ENCODE peak calls at places on chromosomes 6 and 20, in seven cellular contexts. J is breast epithelium, G is tibial artery, M is ovary, F is cardiac muscle cell, A is heart left ventricle, H is uterus. S is an unnamed sample.

GRCh38 chr6:43856005-43856765 is 86.2 kb downstream of the VEGFA start:
- DNase-seq in H (no peak), G (no peak), F (peak; percentile 46), J (peak; percentile 29), M (no peak), A (peak; percentile 53), S (peak; percentile 35)

GRCh38 chr20:20480689-20481088 is 112.8 kb downstream of the INSM1 start:
- DNase-seq in F (peak; percentile 80), H (no peak), G (no peak), A (no peak), M (no peak), J (no peak), S (peak; percentile 40)

GRCh38 chr6:152316024-152316423 is 321.1 kb downstream of the SYNE1 start:
- DNase-seq in F (peak; percentile 74), J (no peak), G (peak; percentile 69), M (no peak), H (no peak), A (peak; percentile 61), S (no peak)

GRCh38 chr6:124480021-124480430 is 482.2 kb upstream of the RNF217 start:
- DNase-seq in H (no peak), M (no peak), G (no peak), F (no peak), A (no peak), J (no peak), S (no peak)

GRCh38 chr6:72374864-72375263 is 247.0 kb upstream of the KCNQ5 start:
- DNase-seq in H (no peak), M (no peak), J (no peak), F (no peak), A (no peak), G (no peak), S (no peak)

GRCh38 chr20:25606094-25606640 is 17.6 kb downstream of the NANP start:
- DNase-seq in F (no peak), G (no peak), J (no peak), H (no peak), A (no peak), M (no peak), S (no peak)

GRCh38 chr6:26594730-26595632 is 1.8 kb upstream of the ABT1 start:
- DNase-seq in A (no peak), M (peak; percentile 68), J (no peak), G (no peak), F (peak; percentile 64), H (peak; percentile 51), S (peak; percentile 69)

GRCh38 chr6:45653117-45653883 is 275.6 kb upstream of the SUPT3H start:
- DNase-seq in A (no peak), J (no peak), G (no peak), F (no peak), H (no peak), M (no peak), S (no peak)

GRCh38 chr6:15090145-15090579 is 155.7 kb upstream of the JARID2 start:
- DNase-seq in M (peak; percentile 17), A (no peak), H (peak; percentile 14), J (no peak), G (peak; percentile 26), F (no peak), S (peak; percentile 18)

GRCh38 chr20:38663660-38664059 is 60.6 kb upstream of the SLC32A1 start:
- DNase-seq in M (no peak), J (no peak), A (no peak), H (no peak), F (no peak), G (no peak), S (no peak)

GRCh38 chr6:37382954-37383353 is 29.2 kb downstream of the RNF8 start:
- DNase-seq in G (no peak), F (no peak), A (no peak), J (no peak), H (no peak), M (no peak), S (no peak)

GRCh38 chr6:46325561-46326525 is 155.1 kb upstream of the ENPP5 start:
- DNase-seq in H (no peak), G (no peak), J (no peak), M (peak; percentile 36), A (no peak), F (peak; percentile 37), S (no peak)

GRCh38 chr20:47543006-47543431 is 41.3 kb downstream of the NCOA3 start:
- DNase-seq in H (no peak), F (peak; percentile 11), A (no peak), M (no peak), G (no peak), J (no peak), S (no peak)

GRCh38 chr6:32070814-32071466 is 32.7 kb downstream of the CYP21A2 start:
- DNase-seq in G (peak; percentile 78), J (no peak), M (no peak), F (no peak), H (peak; percentile 66), A (peak; percentile 85), S (no peak)

GRCh38 chr20:40962733-40963504 is 65.7 kb upstream of the TOP1 start:
- DNase-seq in H (peak; percentile 54), J (peak; percentile 56), M (peak; percentile 70), A (peak; percentile 59), F (peak; percentile 72), G (peak; percentile 47), S (peak; percentile 42)

GRCh38 chr20:49560646-49561045 is 7.3 kb downstream of the PTGIS start:
- DNase-seq in M (peak; percentile 34), H (peak; percentile 39), G (peak; percentile 21), J (no peak), A (no peak), F (no peak), S (no peak)

GRCh38 chr20:19512886-19513285 is 245.2 kb upstream of the RIN2 start:
- DNase-seq in G (no peak), J (no peak), A (no peak), F (no peak), H (no peak), M (no peak), S (no peak)

GRCh38 chr6:107652526-107653182 is 162.7 kb downstream of the SOBP start:
- DNase-seq in H (no peak), A (peak; percentile 27), G (no peak), M (no peak), F (peak; percentile 51), J (no peak), S (no peak)

GRCh38 chr6:154039231-154039842 is at the start of gene OPRM1:
- DNase-seq in M (no peak), F (peak; percentile 44), J (no peak), G (no peak), A (peak; percentile 32), H (no peak), S (no peak)

GRCh38 chr6:121620002-121620740 is 184.7 kb downstream of the GJA1 start:
- DNase-seq in G (no peak), A (no peak), J (no peak), H (no peak), F (no peak), M (no peak), S (no peak)

GRCh38 chr6:161407115-161407514 is 133.3 kb upstream of the AGPAT4 start:
- DNase-seq in A (no peak), H (no peak), J (no peak), M (no peak), G (no peak), F (no peak), S (no peak)

GRCh38 chr6:161406633-161407032 is 132.8 kb upstream of the AGPAT4 start:
- DNase-seq in J (no peak), M (no peak), H (no peak), F (peak; percentile 81), G (no peak), A (no peak), S (peak; percentile 96)

GRCh38 chr6:161409353-161409752 is 135.5 kb upstream of the AGPAT4 start:
- DNase-seq in H (no peak), F (no peak), G (no peak), M (no peak), J (no peak), A (no peak), S (no peak)

GRCh38 chr6:161405418-161405817 is 131.6 kb upstream of the AGPAT4 start:
- DNase-seq in F (no peak), J (no peak), H (no peak), G (no peak), M (no peak), A (no peak), S (no peak)

GRCh38 chr6:161407581-161407980 is 133.7 kb upstream of the AGPAT4 start:
- DNase-seq in F (peak; percentile 72), M (no peak), G (no peak), H (no peak), A (no peak), J (no peak), S (no peak)
- H3K27ac ChIP-seq in F (peak overlapping the region; percentile 48), M (no peak overlapping the region), G (no peak overlapping the region), H (no peak overlapping the region), A (no peak overlapping the region), J (no peak overlapping the region), S (no peak overlapping the region)

GRCh38 chr6:163349696-163350095 is 64.8 kb upstream of the QKI start:
- DNase-seq in F (no peak), H (no peak), A (no peak), G (no peak), J (no peak), M (no peak), S (no peak)

GRCh38 chr6:163345931-163346330 is 68.6 kb upstream of the QKI start:
- DNase-seq in A (no peak), M (no peak), J (no peak), H (no peak), G (no peak), F (no peak), S (no peak)

GRCh38 chr6:163346529-163346961 is 68.0 kb upstream of the QKI start:
- DNase-seq in G (no peak), H (no peak), M (no peak), J (no peak), F (no peak), A (no peak), S (no peak)

GRCh38 chr6:163349001-163349680 is 65.4 kb upstream of the QKI start:
- DNase-seq in H (no peak), J (no peak), M (no peak), G (no peak), F (no peak), A (no peak), S (no peak)

DNA sequence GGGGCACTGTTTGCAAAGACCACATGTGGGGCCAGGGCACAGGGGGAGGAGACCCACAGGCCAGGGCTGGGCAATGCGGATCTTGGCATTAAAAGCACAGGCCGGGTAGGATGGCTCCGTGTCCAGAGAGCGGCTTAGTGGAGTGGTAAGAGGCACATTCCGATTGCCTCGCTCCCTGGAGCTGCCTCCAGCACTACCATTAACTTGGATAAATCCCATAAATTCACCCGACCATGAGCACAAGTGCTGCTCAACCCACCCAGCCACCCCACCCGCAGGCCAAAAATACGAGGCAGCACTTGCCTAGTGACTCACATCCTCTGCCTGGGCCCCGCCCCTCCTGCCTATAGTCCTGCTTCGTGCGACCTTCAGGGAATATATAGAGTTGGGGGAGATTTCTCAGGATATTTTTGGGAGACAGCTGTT is 67.5 kb upstream of the QKI start:
- DNase-seq in A (no peak), H (no peak), J (no peak), G (no peak), M (no peak), F (no peak), S (no peak)
- H3K27ac ChIP-seq in A (no peak overlapping the region), H (no peak overlapping the region), J (no peak overlapping the region), G (no peak overlapping the region), M (no peak overlapping the region), F (no peak overlapping the region), S (no peak overlapping the region)

GRCh38 chr20:10454135-10454750 is 19.1 kb downstream of the SLX4IP start:
- DNase-seq in J (no peak), F (no peak), G (no peak), H (no peak), A (no peak), M (no peak), S (no peak)
- H3K27ac ChIP-seq in J (no peak overlapping the region), F (no peak overlapping the region), G (no peak overlapping the region), H (no peak overlapping the region), A (no peak overlapping the region), M (no peak overlapping the region), S (no peak overlapping the region)

GRCh38 chr6:157731221-157731620 is 91.8 kb upstream of the SNX9 start:
- DNase-seq in A (no peak), F (no peak), G (no peak), H (no peak), J (no peak), M (no peak), S (no peak)
- H3K27ac ChIP-seq in A (no peak overlapping the region), F (no peak overlapping the region), G (no peak overlapping the region), H (no peak overlapping the region), J (no peak overlapping the region), M (no peak overlapping the region), S (no peak overlapping the region)

S was measured in foreskin keratinocyte.